ENCODE peak calls at places on chromosomes 7 and 10, in seven cellular contexts. U is tibial nerve, G is keratinocyte, V is right cardiac atrium, H is aorta, N is adrenal gland, F is ascending aorta. T is an unnamed sample. For H3K4me1, the result is how much of the 10 kb centered on the place peaks cover.

GRCh38 chr7:41889040-41889439 is 186.2 kb upstream of the INHBA start:
- DNase-seq in G (no peak), V (no peak), U (no peak), F (no peak), H (no peak), N (no peak), T (no peak)

GRCh38 chr7:80070391-80070790 is 64.2 kb upstream of the GNAI1 start:
- DNase-seq in U (no peak), H (no peak), F (no peak), N (no peak), G (no peak), V (no peak), T (no peak)

GRCh38 chr10:51879238-51879637 is 179.8 kb upstream of the CSTF2T start:
- DNase-seq in G (peak), N (peak), F (peak), U (no peak), V (peak), H (no peak), T (peak)

GRCh38 chr10:72370201-72370722 is 15.5 kb upstream of the DNAJB12 start:
- DNase-seq in G (no peak), V (no peak), F (no peak), H (no peak), N (no peak), U (no peak), T (no peak)

GRCh38 chr7:114419441-114420107 is 5.0 kb downstream of the FOXP2 start:
- DNase-seq in N (no peak), G (no peak), U (no peak), F (no peak), H (no peak), V (no peak), T (no peak)

GRCh38 chr7:20403356-20403755 is 72.7 kb downstream of the ITGB8 start:
- DNase-seq in G (no peak), N (no peak), F (no peak), U (peak), V (peak), H (no peak), T (peak)

GRCh38 chr10:112053895-112054294 is 129.7 kb downstream of the GPAM start:
- DNase-seq in U (no peak), V (no peak), N (no peak), H (no peak), F (no peak), G (no peak), T (no peak)

GRCh38 chr10:95279042-95279820 is 11.6 kb downstream of the PDLIM1 start:
- DNase-seq in H (no peak), V (no peak), F (no peak), N (no peak), G (no peak), U (no peak), T (no peak)

GRCh38 chr10:48605264-48605615 is 367 bp upstream of the ARHGAP22 start:
- DNase-seq in G (no peak), N (no peak), V (no peak), H (no peak), U (no peak), F (no peak), T (no peak)

GRCh38 chr7:105589221-105590077 is 8.2 kb upstream of the EFCAB10 start:
- DNase-seq in F (no peak), N (peak), V (peak), U (peak), G (no peak), H (no peak), T (peak)

GRCh38 chr7:149872419-149873073 is 1.2 kb upstream of the ATP6V0E2 start:
- DNase-seq in V (peak), F (peak), U (peak), N (peak), H (peak), G (peak), T (peak)

GRCh38 chr7:80833289-80834104 is 85.4 kb downstream of the SEMA3C start:
- DNase-seq in V (no peak), U (no peak), N (no peak), H (no peak), G (no peak), F (no peak), T (no peak)

GRCh38 chr7:108347616-108348015 is 108.6 kb downstream of the NRCAM start:
- DNase-seq in H (no peak), F (no peak), U (no peak), G (no peak), V (no peak), N (peak), T (no peak)

GRCh38 chr10:5293691-5294550 is 70.8 kb upstream of the UCN3 start:
- DNase-seq in G (peak), F (peak), H (peak), N (peak), U (peak), V (peak), T (peak)

GRCh38 chr10:9342865-9343450 is 1288.5 kb downstream of the GATA3 start:
- DNase-seq in H (no peak), N (no peak), G (no peak), U (no peak), V (no peak), F (no peak), T (no peak)

GRCh38 chr10:36380538-36380937 is 738.4 kb upstream of the FZD8 start:
- DNase-seq in V (no peak), U (no peak), N (no peak), F (no peak), H (no peak), G (no peak), T (no peak)

GRCh38 chr10:128268015-128268722 is 141.9 kb upstream of the MKI67 start:
- DNase-seq in N (no peak), V (peak), G (no peak), F (no peak), H (no peak), U (peak), T (peak)

GRCh38 chr10:132293416-132294195 is 14.1 kb downstream of the STK32C start:
- DNase-seq in V (peak), N (no peak), F (peak), G (no peak), U (no peak), H (peak), T (no peak)

GRCh38 chr7:95690367-95690947 is 81.9 kb upstream of the DYNC1I1 start:
- DNase-seq in N (peak), H (no peak), U (no peak), F (no peak), V (no peak), G (no peak), T (peak)

DNA sequence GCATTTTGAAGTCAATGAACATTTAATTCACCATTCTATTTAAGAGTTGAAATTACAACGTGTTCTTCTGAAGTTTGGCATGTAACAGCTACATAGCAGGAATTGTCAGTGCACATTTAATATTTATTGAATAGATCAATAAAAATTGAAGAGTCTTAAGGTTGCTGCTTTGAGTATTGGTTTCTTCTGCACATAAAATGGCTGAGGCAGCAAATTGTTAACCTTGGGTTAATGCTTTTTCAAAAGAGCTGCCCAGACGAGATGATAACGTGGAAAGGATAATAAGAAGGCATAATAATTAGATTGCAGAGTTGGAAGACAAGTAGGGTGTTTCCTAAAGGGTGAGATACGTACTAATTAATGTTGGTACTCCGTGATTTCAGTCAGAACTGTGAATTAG is 203.7 kb downstream of the AGMO start:
- DNase-seq in U (no peak), V (no peak), G (no peak), N (no peak), F (no peak), H (no peak), T (no peak)
- H3K4me1 ChIP-seq in U (under half), V (under half), G (under half), N (under half), F (under half), H (under half), T (under half)

GRCh38 chr10:74035324-74035723 is 37.4 kb downstream of the VCL start:
- DNase-seq in V (no peak), H (no peak), N (no peak), U (no peak), G (no peak), F (no peak), T (no peak)
- H3K4me1 ChIP-seq in V (under half), H (under half), N (under half), U (half or more), G (under half), F (under half), T (half or more)

GRCh38 chr7:46741181-46741580 is 820.1 kb upstream of the IGFBP3 start:
- DNase-seq in V (no peak), F (no peak), G (no peak), H (no peak), N (no peak), U (no peak), T (no peak)

GRCh38 chr7:46744957-46745699 is 824.1 kb upstream of the IGFBP3 start:
- DNase-seq in F (no peak), U (no peak), G (no peak), H (no peak), N (no peak), V (no peak), T (no peak)

GRCh38 chr7:46739378-46740234 is 818.5 kb upstream of the IGFBP3 start:
- DNase-seq in V (no peak), U (no peak), N (no peak), F (no peak), G (no peak), H (no peak), T (no peak)

GRCh38 chr7:46742608-46743000 is 821.5 kb upstream of the IGFBP3 start:
- DNase-seq in V (no peak), H (no peak), G (no peak), U (no peak), F (no peak), N (no peak), T (no peak)

GRCh38 chr7:46741924-46742607 is 821.0 kb upstream of the IGFBP3 start:
- DNase-seq in U (no peak), G (no peak), N (no peak), F (no peak), H (no peak), V (no peak), T (no peak)
- H3K4me1 ChIP-seq in U (under half), G (under half), N (under half), F (under half), H (under half), V (under half), T (under half)

GRCh38 chr10:74752371-74752990 is 73.9 kb upstream of the KAT6B start:
- DNase-seq in V (no peak), F (no peak), G (no peak), U (no peak), N (no peak), H (no peak), T (no peak)

GRCh38 chr10:74745449-74745848 is 81.0 kb upstream of the KAT6B start:
- DNase-seq in N (no peak), G (no peak), F (no peak), H (no peak), U (no peak), V (no peak), T (no peak)

GRCh38 chr10:74746813-74747212 is 79.6 kb upstream of the KAT6B start:
- DNase-seq in F (no peak), V (no peak), G (no peak), N (no peak), U (no peak), H (no peak), T (no peak)

GRCh38 chr10:74750848-74751274 is 75.5 kb upstream of the KAT6B start:
- DNase-seq in V (no peak), H (no peak), F (no peak), G (no peak), N (no peak), U (no peak), T (no peak)

DNA sequence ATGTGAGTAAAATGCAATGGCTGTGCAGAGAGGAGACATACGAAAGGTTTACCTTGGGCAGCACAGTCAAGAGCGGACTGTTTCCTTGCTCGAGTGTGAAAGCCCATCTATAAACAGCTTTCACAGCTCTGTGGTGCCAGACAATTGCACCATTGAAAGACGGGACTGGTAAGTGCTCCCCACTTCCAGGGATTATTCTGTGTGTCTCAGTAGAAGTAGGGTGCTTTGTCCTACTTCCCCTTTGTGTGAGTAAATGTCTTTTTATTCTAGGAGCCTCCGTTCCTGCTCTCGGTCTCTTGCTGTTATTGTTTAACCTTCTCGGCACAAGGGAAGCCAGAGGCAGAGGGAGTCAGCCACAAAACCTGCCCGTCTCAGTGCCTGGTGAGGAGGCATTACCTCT is 77.8 kb upstream of the KAT6B start:
- DNase-seq in G (no peak), U (no peak), F (no peak), N (no peak), V (no peak), H (no peak), T (no peak)
- H3K4me1 ChIP-seq in G (under half), U (under half), F (under half), N (under half), V (under half), H (under half), T (under half)

GRCh38 chr10:121518321-121518720 is 79.9 kb downstream of the FGFR2 start:
- DNase-seq in N (peak), V (no peak), U (no peak), H (no peak), F (no peak), G (no peak), T (no peak)
- H3K4me1 ChIP-seq in N (under half), V (under half), U (under half), H (under half), F (under half), G (under half), T (under half)

DNA sequence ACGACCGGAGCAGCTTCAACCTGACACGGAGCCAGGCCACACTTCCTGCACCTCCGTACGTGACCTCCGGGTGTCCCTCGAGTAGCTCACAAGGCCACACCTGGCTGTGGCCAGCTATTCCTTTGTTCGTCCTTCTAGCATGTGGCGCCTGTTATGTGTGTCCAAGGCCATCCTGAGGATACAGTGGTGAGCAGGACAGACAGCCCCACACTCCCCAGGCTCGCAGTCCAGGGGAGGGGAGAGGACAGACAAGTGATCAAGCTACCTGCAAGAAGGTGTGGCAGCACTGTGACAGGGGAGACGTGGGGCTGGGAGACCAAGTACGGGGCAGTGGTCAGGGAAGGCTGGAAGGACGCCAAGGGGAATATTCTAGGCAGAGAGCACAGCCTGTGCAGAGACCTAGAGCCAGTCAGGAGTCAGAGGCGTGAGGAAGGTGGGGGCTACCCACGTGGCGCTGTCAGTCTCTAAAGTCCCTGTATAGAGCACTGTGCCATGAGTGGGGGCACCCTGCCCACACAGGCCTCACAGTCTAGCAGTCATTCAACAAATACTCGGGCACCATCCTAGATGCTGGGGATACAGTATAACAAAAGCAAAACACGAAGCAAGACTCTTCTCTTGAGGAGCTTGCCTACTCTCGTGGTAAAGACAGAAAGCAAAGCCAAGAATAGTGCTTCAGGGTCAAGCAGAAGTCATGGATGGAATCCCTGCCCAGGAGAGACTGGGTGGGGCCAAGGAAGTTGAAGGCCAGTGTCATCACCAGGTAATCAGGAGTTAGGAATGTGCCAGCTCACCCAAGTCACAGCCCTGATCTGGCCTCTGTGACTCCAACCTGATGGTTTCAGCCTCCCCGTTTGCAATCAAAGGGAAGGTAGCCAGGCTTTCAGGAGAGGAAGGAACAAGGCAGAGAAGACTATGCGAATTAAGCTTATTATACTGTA is 58.6 kb downstream of the PROSER2 start:
- DNase-seq in H (peak), U (no peak), V (no peak), G (peak), F (no peak), N (no peak), T (no peak)
- H3K4me1 ChIP-seq in H (under half), U (under half), V (under half), G (half or more), F (under half), N (under half), T (under half)

GRCh38 chr7:43530553-43531410 is 52.1 kb upstream of the STK17A start:
- DNase-seq in H (no peak), N (no peak), V (no peak), G (no peak), F (no peak), U (no peak), T (no peak)
- H3K4me1 ChIP-seq in H (under half), N (under half), V (under half), G (under half), F (under half), U (under half), T (under half)